ENCODE peak calls at places on chromosomes 13 and 19, in four cellular contexts. W, F, A and H are unnamed samples.

GRCh38 chr13:67769063-67769986 is 539.2 kb upstream of the PCDH9 start:
- DNase-seq in W (no peak), F (no peak), A (peak; percentile 81), H (no peak)

GRCh38 chr13:109272595-109273325 is 513.6 kb downstream of the IRS2 start:
- DNase-seq in A (no peak), F (no peak), W (peak; percentile 39), H (no peak)

GRCh38 chr13:30027569-30028455 is 177.4 kb upstream of the UBL3 start:
- DNase-seq in A (no peak), F (peak; percentile 9), W (no peak), H (peak; percentile 87)

GRCh38 chr13:77507931-77508776 is 27.4 kb upstream of the SCEL start:
- DNase-seq in F (peak; percentile 82), A (no peak), W (peak; percentile 57), H (peak; percentile 93)

GRCh38 chr19:12668937-12669271 is 2.3 kb downstream of the WDR83 start:
- DNase-seq in A (peak; percentile 93), W (peak; percentile 51), F (peak; percentile 62), H (peak; percentile 60)

GRCh38 chr19:47713046-47714021 is at the start of gene EHD2:
- DNase-seq in F (peak; percentile 81), A (peak; percentile 92), W (peak; percentile 84), H (peak; percentile 73)

GRCh38 chr19:4713384-4713951 is 10.2 kb downstream of the DPP9 start:
- DNase-seq in F (peak; percentile 98), A (no peak), W (peak; percentile 93), H (peak; percentile 99)

GRCh38 chr13:96091164-96091931 is 1.4 kb downstream of the HS6ST3 start:
- DNase-seq in W (no peak), F (peak; percentile 16), A (peak; percentile 89), H (no peak)

GRCh38 chr13:83752141-83752540 is 130.1 kb downstream of the SLITRK1 start:
- DNase-seq in W (peak; percentile 67), A (no peak), F (no peak), H (peak; percentile 16)

GRCh38 chr13:99012539-99012938 is 34.7 kb upstream of the DOCK9 start:
- DNase-seq in W (no peak), A (no peak), F (no peak), H (no peak)

GRCh38 chr13:101881593-101881992 is 429.1 kb downstream of the ITGBL1 start:
- DNase-seq in F (no peak), A (no peak), W (no peak), H (no peak)

GRCh38 chr19:3459322-3459881 is 20.9 kb downstream of the SMIM24 start:
- DNase-seq in F (peak; percentile 93), W (peak; percentile 96), A (peak; percentile 91), H (peak; percentile 93)

GRCh38 chr19:53094749-53095575 is 8.3 kb downstream of the ZNF160 start:
- DNase-seq in F (no peak), W (no peak), A (peak; percentile 67), H (no peak)

GRCh38 chr19:3743486-3743885 is 18.0 kb downstream of the APBA3 start:
- DNase-seq in F (peak; percentile 32), A (no peak), W (peak; percentile 29), H (peak; percentile 18)

GRCh38 chr13:35157143-35157755 is 215.2 kb downstream of the NBEA start:
- DNase-seq in A (no peak), W (peak; percentile 81), F (peak; percentile 78), H (peak; percentile 65)

GRCh38 chr19:14113762-14114414 is 3.7 kb downstream of the PRKACA start:
- DNase-seq in A (no peak), W (no peak), F (no peak), H (no peak)

GRCh38 chr13:93505104-93505952 is 278.7 kb downstream of the GPC6 start:
- DNase-seq in A (no peak), W (peak; percentile 42), F (no peak), H (no peak)

GRCh38 chr19:1650627-1651009 is 1.8 kb downstream of the TCF3 start:
- DNase-seq in F (peak; percentile 24), W (peak; percentile 10), A (no peak), H (no peak)

GRCh38 chr13:44326961-44327360 is 46.7 kb upstream of the SERP2 start:
- DNase-seq in A (no peak), W (no peak), F (no peak), H (no peak)

GRCh38 chr19:574658-575526 is 2.5 kb downstream of the BSG start:
- DNase-seq in W (peak; percentile 51), F (peak; percentile 41), A (peak; percentile 93), H (peak; percentile 72)

GRCh38 chr19:54644056-54644455 is 13.8 kb downstream of the LILRB1 start:
- DNase-seq in W (no peak), A (no peak), F (no peak), H (no peak)

GRCh38 chr13:100887729-100888151 is 213.1 kb upstream of the TMTC4 start:
- DNase-seq in W (peak; percentile 77), A (no peak), F (peak; percentile 95), H (peak; percentile 91)